ENCODE peak calls at places on chromosomes 4 and X, in four cellular contexts. Z is progenitor cell of endocrine pancreas, K is SK-N-SH, M is left lobe of liver. W is an unnamed sample.

GRCh38 chr4:26361287-26361686 is 40.5 kb downstream of the RBPJ start:
- DNase-seq in Z (no peak), M (no peak), K (no peak), W (no peak)

GRCh38 chr4:122914292-122914904 is 8.0 kb downstream of the NUDT6 start:
- DNase-seq in Z (no peak), K (peak; percentile 35), M (no peak), W (peak; percentile 16)

GRCh38 chr4:40831462-40831861 is 81.7 kb downstream of the NSUN7 start:
- DNase-seq in K (no peak), M (no peak), Z (no peak), W (no peak)

GRCh38 chr4:173264245-173264959 is 69.8 kb downstream of the HMGB2 start:
- DNase-seq in Z (no peak), K (peak; percentile 36), M (no peak), W (peak; percentile 21)

GRCh38 chr4:182600093-182600492 is 317.1 kb downstream of the DCTD start:
- DNase-seq in Z (no peak), K (peak; percentile 68), M (no peak), W (no peak)

GRCh38 chr4:55356991-55357461 is 11.0 kb downstream of the SRD5A3 start:
- DNase-seq in Z (no peak), M (no peak), K (no peak), W (no peak)

GRCh38 chrX:46637937-46638336 is 64.4 kb downstream of the CHST7 start:
- DNase-seq in Z (no peak), K (no peak), M (no peak), W (no peak)

GRCh38 chrX:12379666-12380065 is 241.4 kb downstream of the FRMPD4 start:
- DNase-seq in K (no peak), Z (no peak), M (no peak), W (no peak)

GRCh38 chrX:42519666-42520231 is 258.2 kb downstream of the PPP1R2C start:
- DNase-seq in M (no peak), K (no peak), Z (no peak), W (no peak)

GRCh38 chr4:38523524-38524448 is 140.2 kb upstream of the KLF3 start:
- DNase-seq in M (no peak), Z (no peak), K (no peak), W (no peak)

GRCh38 chrX:153512501-153512893 is 4.9 kb upstream of the ATP2B3 start:
- DNase-seq in K (no peak), M (no peak), Z (no peak), W (no peak)